ENCODE peak calls at places on chromosomes 7 and 10, in nine cellular contexts. K is NCI-H1436; Y is ecto neural progenitor cell; H is HTR-8/SVneo; D is T-helper 9 cell; S is Calu3; U is natural killer cell treated with Interleukin-12 subunit alpha and Interleukin-12 subunit beta and Interleukin-15 and Interleukin-18, amount 100 ng/mL, for 72 hours; E is cardiac muscle cell; A is occipital lobe. T is an unnamed sample.

GRCh38 chr10:75062191-75062849 is 49.1 kb upstream of the SAMD8 start:
- DNase-seq in K (no peak), Y (no peak), H (no peak), D (no peak), S (no peak), U (no peak), E (no peak), A (no peak), T (no peak)

GRCh38 chr7:114082567-114082933 is 163.7 kb upstream of the PPP1R3A start:
- DNase-seq in K (no peak), Y (no peak), H (no peak), D (no peak), S (no peak), U (no peak), E (peak), A (no peak), T (no peak)

GRCh38 chr7:151168022-151168786 is 710 bp upstream of the GBX1 start:
- DNase-seq in K (no peak), Y (peak), H (peak), D (peak), S (peak), U (no peak), E (peak), A (no peak), T (no peak)

GRCh38 chr7:72278550-72278949 is 133.6 kb downstream of the CALN1 start:
- DNase-seq in K (no peak), Y (no peak), H (no peak), D (no peak), S (no peak), U (no peak), E (no peak), A (no peak), T (no peak)

GRCh38 chr7:84264341-84264740 is 69.8 kb upstream of the SEMA3A start:
- DNase-seq in K (no peak), Y (no peak), H (no peak), D (no peak), S (no peak), U (no peak), E (no peak), A (no peak), T (no peak)

GRCh38 chr10:7933262-7933661 is 115.0 kb downstream of the TAF3 start:
- DNase-seq in K (no peak), Y (no peak), H (no peak), D (no peak), S (no peak), U (no peak), E (no peak), A (no peak), T (no peak)

GRCh38 chr7:36280840-36281812 is 108.5 kb upstream of the ANLN start:
- DNase-seq in K (peak), Y (peak), H (peak), D (no peak), S (peak), U (no peak), E (peak), A (peak), T (peak)

GRCh38 chr7:31487476-31487875 is 26.4 kb upstream of the ITPRID1 start:
- DNase-seq in K (no peak), Y (no peak), H (no peak), D (no peak), S (no peak), U (no peak), E (no peak), A (no peak), T (no peak)

GRCh38 chr7:148727501-148728278 is 29.0 kb downstream of the CUL1 start:
- DNase-seq in K (no peak), Y (no peak), H (no peak), D (no peak), S (no peak), U (no peak), E (no peak), A (no peak), T (no peak)

GRCh38 chr7:22718200-22718711 is 8.7 kb upstream of the IL6 start:
- DNase-seq in K (no peak), Y (no peak), H (no peak), D (no peak), S (peak), U (no peak), E (no peak), A (no peak), T (no peak)

GRCh38 chr7:53101026-53101425 is 65.6 kb downstream of the POM121L12 start:
- DNase-seq in K (no peak), Y (no peak), H (no peak), D (no peak), S (no peak), U (no peak), E (no peak), A (no peak), T (no peak)

GRCh38 chr7:24576171-24577052 is 3.2 kb downstream of the PALS2 start:
- DNase-seq in K (peak), Y (no peak), H (peak), D (no peak), S (peak), U (no peak), E (peak), A (no peak), T (no peak)

T was measured in CD14-positive monocyte.